ENCODE peak calls at places on chromosomes 2 and 18, in four cellular contexts. X, B, I and Q are unnamed samples. For H3K27me3, the result is how much of the 10 kb centered on the place peaks cover.

GRCh38 chr2:107174126-107174525 is 288.2 kb upstream of the ST6GAL2 start:
- ATAC-seq in B (no peak), X (no peak), I (no peak), Q (no peak)

GRCh38 chr2:231627384-231628156 is 34.9 kb downstream of the TEX44 start:
- ATAC-seq in X (peak), B (peak), I (no peak), Q (peak)

GRCh38 chr2:69456154-69456553 is 18.9 kb upstream of the NFU1 start:
- ATAC-seq in I (no peak), B (no peak), X (no peak), Q (no peak)

GRCh38 chr2:107430006-107430405 is 396.7 kb upstream of the RGPD4 start:
- ATAC-seq in I (no peak), X (no peak), B (no peak), Q (no peak)

GRCh38 chr2:217729426-217730058 is 273.3 kb downstream of the TNS1 start:
- ATAC-seq in X (peak), I (no peak), B (no peak), Q (no peak)

GRCh38 chr2:36459725-36460137 is 104.2 kb downstream of the CRIM1 start:
- ATAC-seq in X (peak), B (peak), I (peak), Q (peak)

GRCh38 chr2:177843188-177843587 is 229.4 kb downstream of the PDE11A start:
- ATAC-seq in B (no peak), I (no peak), X (no peak), Q (no peak)

GRCh38 chr2:71779306-71779855 is 326.0 kb downstream of the DYSF start:
- ATAC-seq in I (no peak), X (no peak), B (no peak), Q (no peak)

GRCh38 chr18:48932822-48933510 is 17.8 kb downstream of the SMAD7 start:
- ATAC-seq in B (no peak), I (no peak), X (peak), Q (no peak)

GRCh38 chr2:96679843-96680242 is 37.3 kb downstream of the FER1L5 start:
- ATAC-seq in I (no peak), X (peak), B (no peak), Q (no peak)

GRCh38 chr2:205857532-205857931 is 175.2 kb downstream of the NRP2 start:
- ATAC-seq in B (no peak), X (no peak), I (no peak), Q (no peak)

GRCh38 chr2:113889471-113890252 is at the start of gene ACTR3:
- ATAC-seq in X (peak), B (peak), I (peak), Q (peak)

GRCh38 chr2:27988718-27989117 is 98.2 kb downstream of the BABAM2 start:
- ATAC-seq in B (no peak), X (no peak), I (no peak), Q (no peak)

GRCh38 chr18:3236470-3236869 is 11.1 kb upstream of the MYL12A start:
- ATAC-seq in B (no peak), X (no peak), I (no peak), Q (no peak)

GRCh38 chr2:222736301-222736700 is 64.8 kb downstream of the MOGAT1 start:
- ATAC-seq in I (no peak), B (peak), X (peak), Q (peak)

GRCh38 chr2:238847841-238848565 is at the start of gene TWIST2:
- ATAC-seq in X (peak), I (no peak), B (peak), Q (peak)

GRCh38 chr2:101983486-101983885 is 8.3 kb upstream of the IL1R2 start:
- ATAC-seq in I (no peak), B (no peak), X (no peak), Q (peak)

GRCh38 chr2:71807969-71808451 is 339.7 kb downstream of the CYP26B1 start:
- ATAC-seq in B (no peak), I (no peak), X (peak), Q (peak)

GRCh38 chr2:188028739-188029138 is 262.9 kb upstream of the GULP1 start:
- ATAC-seq in X (no peak), B (no peak), I (no peak), Q (no peak)

GRCh38 chr2:39394427-39395002 is 42.6 kb downstream of the MAP4K3 start:
- ATAC-seq in I (no peak), X (no peak), B (no peak), Q (no peak)

GRCh38 chr2:98637401-98638144 is 29.2 kb downstream of the UNC50 start:
- ATAC-seq in X (no peak), I (no peak), B (no peak), Q (no peak)

GRCh38 chr2:30268296-30268871 is 37.0 kb downstream of the LBH start:
- ATAC-seq in B (no peak), X (no peak), I (no peak), Q (no peak)

GRCh38 chr2:18630941-18631340 is 41.6 kb upstream of the NT5C1B start:
- ATAC-seq in I (no peak), X (no peak), B (no peak), Q (no peak)

GRCh38 chr2:207879536-207879935 is 109.8 kb upstream of the FZD5 start:
- ATAC-seq in B (no peak), I (no peak), X (no peak), Q (no peak)

GRCh38 chr2:118967124-118967880 is 25.3 kb downstream of the MARCO start:
- ATAC-seq in X (no peak), B (no peak), I (no peak), Q (no peak)

GRCh38 chr18:48803951-48804855 is 146.6 kb downstream of the SMAD7 start:
- ATAC-seq in I (no peak), B (no peak), X (no peak), Q (no peak)

GRCh38 chr2:234427081-234428058 is 69.5 kb downstream of the ARL4C start:
- ATAC-seq in I (no peak), B (no peak), X (peak), Q (no peak)

GRCh38 chr2:109326306-109326705 is 197.3 kb downstream of the SH3RF3 start:
- ATAC-seq in I (no peak), B (no peak), X (no peak), Q (no peak)

GRCh38 chr2:235810297-235810696 is 316.5 kb downstream of the AGAP1 start:
- ATAC-seq in X (no peak), B (no peak), I (no peak), Q (no peak)

GRCh38 chr2:30711646-30712085 is 95.6 kb downstream of the CAPN13 start:
- ATAC-seq in I (peak), B (peak), X (peak), Q (peak)

GRCh38 chr2:18154812-18155211 is 276.3 kb downstream of the KCNS3 start:
- ATAC-seq in X (no peak), B (no peak), I (no peak), Q (no peak)

GRCh38 chr2:100137877-100138570 is 4.4 kb downstream of the AFF3 start:
- ATAC-seq in B (no peak), X (no peak), I (no peak), Q (no peak)

GRCh38 chr18:58862851-58863538 is 1.7 kb upstream of the ZNF532 start:
- ATAC-seq in B (peak), I (peak), X (peak), Q (peak)

GRCh38 chr2:237864940-237865622 is 5.7 kb downstream of the RAMP1 start:
- ATAC-seq in B (no peak), I (peak), X (no peak), Q (peak)

GRCh38 chr18:34658101-34658500 is 52.0 kb upstream of the DTNA start:
- ATAC-seq in I (no peak), X (no peak), B (no peak), Q (no peak)

GRCh38 chr2:165357758-165358157 is 111.7 kb upstream of the CSRNP3 start:
- ATAC-seq in I (no peak), B (no peak), X (no peak), Q (no peak)

GRCh38 chr2:159089543-159089942 is 121.1 kb downstream of the TANC1 start:
- ATAC-seq in I (no peak), B (no peak), X (no peak), Q (no peak)

GRCh38 chr2:215332876-215333600 is 21.2 kb downstream of the ATIC start:
- ATAC-seq in B (no peak), I (no peak), X (no peak), Q (no peak)

GRCh38 chr2:9652267-9652666 is 21.5 kb upstream of the YWHAQ start:
- ATAC-seq in B (no peak), X (no peak), I (no peak), Q (no peak)

GRCh38 chr2:131092409-131093065 is 723 bp downstream of the FAM168B start:
- ATAC-seq in X (no peak), I (no peak), B (no peak), Q (no peak)

GRCh38 chr2:131094655-131095281 is 1.5 kb upstream of the FAM168B start:
- ATAC-seq in B (no peak), I (no peak), X (no peak), Q (no peak)

DNA sequence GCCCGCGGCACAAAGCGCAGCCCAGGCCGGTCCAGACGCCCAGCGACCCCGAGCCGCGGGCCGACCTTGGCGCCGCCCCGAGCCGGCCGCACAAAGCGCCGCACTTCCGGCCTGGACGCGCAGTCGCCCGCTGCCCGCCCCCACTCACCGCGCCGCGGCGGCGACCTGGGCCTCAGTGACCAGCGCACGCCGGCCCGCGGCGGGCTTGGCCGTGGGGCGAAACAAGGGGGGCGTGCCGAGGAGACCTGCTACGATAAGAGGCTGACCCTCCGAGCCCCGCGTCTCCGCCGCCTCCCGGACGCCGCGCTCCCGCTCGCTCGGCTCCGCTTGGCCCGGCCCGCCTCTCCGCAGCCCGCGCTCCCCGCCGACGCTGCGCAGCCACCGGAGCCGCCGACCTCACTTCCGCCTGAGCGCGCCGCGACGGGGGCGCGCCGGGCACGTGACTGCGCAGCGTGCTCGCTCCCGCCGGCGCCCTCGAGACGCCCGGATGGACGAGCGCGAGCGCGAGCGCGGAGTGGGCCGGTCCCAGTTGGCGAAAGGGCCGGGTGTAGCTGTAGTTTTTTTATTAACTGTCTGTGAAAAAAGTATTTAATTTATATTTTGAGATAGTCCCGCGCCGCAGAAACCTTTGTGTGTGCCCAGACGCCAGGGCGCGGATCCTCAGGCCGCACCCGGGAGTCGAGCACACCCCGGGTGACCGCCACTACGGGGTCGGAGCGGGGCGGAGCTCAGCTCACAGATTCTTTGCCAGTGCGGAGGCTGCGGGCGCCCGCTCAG is at the start of gene FAM168B:
- ATAC-seq in X (peak), I (peak), B (peak), Q (peak)
- TF ChIP-seq POLR2A in X (no peak), I (peak), B (peak), Q (peak)

GRCh38 chr2:172846551-172846950 is 110.9 kb downstream of the RAPGEF4 start:
- ATAC-seq in I (no peak), X (no peak), B (no peak), Q (no peak)
- H3K27me3 ChIP-seq in I (under half), X (under half), B (under half), Q (under half)

DNA sequence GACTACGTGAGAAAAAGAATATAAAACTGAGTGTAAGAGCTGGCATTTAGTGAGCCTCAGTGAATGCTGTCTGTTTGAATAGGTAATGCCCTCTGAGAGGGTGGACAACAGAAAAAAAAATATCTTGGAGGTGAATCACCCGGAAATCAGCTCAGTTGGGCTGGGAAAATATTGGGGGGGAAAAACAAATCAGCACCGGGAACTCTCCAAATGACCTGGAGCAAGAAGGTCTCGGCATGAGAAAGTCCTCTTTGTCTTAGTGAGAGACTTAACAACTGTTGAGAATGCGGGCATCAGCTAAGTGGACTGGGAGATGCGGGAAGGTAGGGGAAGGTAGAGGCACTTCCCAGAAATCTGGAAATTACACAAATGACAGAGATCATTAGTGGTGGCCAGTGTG is 109.4 kb upstream of the POU3F3 start:
- ATAC-seq in B (no peak), X (no peak), I (no peak), Q (no peak)
- TF ChIP-seq POLR2A in B (no peak), X (no peak), I (no peak), Q (no peak)

GRCh38 chr2:176112375-176113302 is 3.9 kb upstream of the HOXD10 start:
- ATAC-seq in I (no peak), B (no peak), X (no peak), Q (no peak)

GRCh38 chr2:176114120-176114929 is 2.3 kb upstream of the HOXD10 start:
- ATAC-seq in B (no peak), I (no peak), X (no peak), Q (no peak)

GRCh38 chr2:176109955-176110345 is 2.9 kb downstream of the HOXD11 start:
- ATAC-seq in X (no peak), B (no peak), I (no peak), Q (no peak)

GRCh38 chr2:176110975-176111663 is 4.0 kb downstream of the HOXD11 start:
- ATAC-seq in B (no peak), I (peak), X (peak), Q (no peak)

DNA sequence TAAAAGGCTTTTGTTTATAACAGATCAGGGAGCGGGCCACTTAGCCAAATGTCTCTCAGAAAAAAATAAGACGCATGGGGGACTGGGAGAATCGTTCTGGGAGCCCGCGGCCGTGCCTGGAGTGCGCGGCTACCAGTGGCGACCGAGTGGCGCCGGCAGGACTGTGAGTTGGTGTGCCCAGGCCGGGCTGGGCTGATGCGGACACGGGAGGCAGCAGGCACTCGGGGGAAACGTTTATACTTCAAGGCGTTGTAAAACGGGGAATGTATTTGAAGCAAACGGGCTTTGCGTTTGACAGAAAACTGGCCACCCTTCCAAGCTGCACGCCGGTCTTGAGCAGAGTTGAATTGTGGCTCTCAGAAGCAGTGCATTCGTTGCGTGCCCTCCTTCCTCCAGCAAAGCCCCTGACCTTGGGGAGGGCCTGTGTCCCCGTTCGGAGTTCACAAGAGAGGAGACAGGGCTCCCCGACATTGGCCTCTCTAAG is 4.6 kb upstream of the HOXD10 start:
- ATAC-seq in I (no peak), X (no peak), B (no peak), Q (no peak)
- H3K27me3 ChIP-seq in I (under half), X (half or more), B (half or more), Q (half or more)

GRCh38 chr2:3113122-3113521 is 264.5 kb downstream of the EIPR1 start:
- ATAC-seq in X (no peak), B (no peak), I (no peak), Q (no peak)
- TF ChIP-seq POLR2A in X (no peak), B (no peak), I (no peak), Q (no peak)

DNA sequence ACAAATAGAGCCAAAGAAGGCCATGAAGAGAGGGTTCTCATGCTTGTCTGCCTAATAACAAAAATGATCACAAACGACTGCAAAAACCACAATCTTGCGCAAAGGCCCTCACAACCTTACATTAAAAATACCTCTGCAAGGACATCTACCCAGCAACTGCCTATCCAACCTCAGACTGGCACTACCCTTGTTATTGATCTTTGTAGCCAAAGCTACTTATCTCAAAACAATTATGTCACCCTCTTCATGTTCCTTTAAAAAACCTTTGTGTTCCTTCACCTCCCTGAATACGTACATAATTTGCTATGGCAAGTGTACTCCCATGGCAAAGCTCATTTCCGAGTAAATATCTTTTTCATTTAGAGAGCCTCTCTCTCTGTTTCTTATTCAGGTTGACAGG is 44.1 kb downstream of the TMEM163 start:
- ATAC-seq in B (no peak), X (no peak), I (no peak), Q (no peak)
- H3K27me3 ChIP-seq in B (under half), X (under half), I (under half), Q (under half)